ENCODE peak calls at places on chromosome 5, in nine cellular contexts. H, P, K, D, Q, S, F, B and N are unnamed samples.
A peak's percentile ranks its signal among the peaks of the same experiment; 100 is the strongest.

GRCh38 chr5:160887780-160888179 is 35.8 kb upstream of the ATP10B start:
- DNase-seq in H (no peak), S (no peak), P (peak; percentile 62), K (no peak), Q (no peak), D (no peak), F (no peak), B (no peak), N (no peak)

GRCh38 chr5:139100825-139101224 is 97.3 kb downstream of the SIL1 start:
- DNase-seq in S (no peak), H (no peak), D (no peak), K (no peak), P (no peak), B (no peak), Q (no peak), F (no peak), N (peak; percentile 90)

GRCh38 chr5:54630738-54631369 is 113.3 kb downstream of the SNX18 start:
- DNase-seq in H (no peak), P (no peak), Q (no peak), D (no peak), F (no peak), K (no peak), S (no peak), B (no peak), N (no peak)

GRCh38 chr5:138274189-138274853 is at the start of gene GFRA3:
- DNase-seq in F (no peak), D (no peak), K (no peak), H (no peak), P (no peak), Q (peak; percentile 30), S (peak; percentile 18), B (no peak), N (no peak)

GRCh38 chr5:16152601-16153568 is 26.7 kb downstream of the MARCHF11 start:
- DNase-seq in Q (no peak), P (no peak), K (no peak), D (peak; percentile 89), B (no peak), S (no peak), H (no peak), F (peak; percentile 18), N (no peak)

GRCh38 chr5:37709020-37709419 is 130.8 kb downstream of the GDNF start:
- DNase-seq in H (no peak), D (no peak), B (no peak), P (no peak), S (no peak), F (no peak), Q (no peak), K (no peak), N (no peak)

GRCh38 chr5:148839960-148840359 is 13.5 kb downstream of the ADRB2 start:
- DNase-seq in K (no peak), Q (no peak), H (no peak), F (no peak), P (no peak), D (no peak), B (no peak), S (no peak), N (peak; percentile 32)

GRCh38 chr5:138975098-138975847 is 100.1 kb upstream of the LRRTM2 start:
- DNase-seq in B (peak; percentile 40), H (no peak), D (no peak), S (no peak), P (no peak), K (no peak), F (no peak), Q (no peak), N (peak; percentile 86)

GRCh38 chr5:125348221-125348692 is 601.8 kb upstream of the ZNF608 start:
- DNase-seq in Q (no peak), S (no peak), D (no peak), K (no peak), F (no peak), H (no peak), P (peak; percentile 24), B (no peak), N (no peak)

GRCh38 chr5:181261320-181262085 is 560 bp upstream of the TRIM52 start:
- DNase-seq in F (no peak), D (no peak), K (peak; percentile 61), S (peak; percentile 84), Q (peak; percentile 83), B (no peak), H (peak; percentile 54), P (peak; percentile 64), N (peak; percentile 72)

GRCh38 chr5:150653145-150653761 is 7.8 kb upstream of the MYOZ3 start:
- DNase-seq in Q (no peak), H (no peak), K (no peak), B (no peak), P (no peak), D (no peak), F (no peak), S (no peak), N (peak; percentile 72)

GRCh38 chr5:115898656-115899055 is 56.9 kb downstream of the AP3S1 start:
- DNase-seq in B (no peak), K (no peak), P (no peak), D (no peak), Q (no peak), H (no peak), S (no peak), F (no peak), N (peak; percentile 60)

GRCh38 chr5:172076783-172077244 is 70.4 kb upstream of the FBXW11 start:
- DNase-seq in S (no peak), F (no peak), H (no peak), P (no peak), Q (no peak), B (peak; percentile 52), K (no peak), D (no peak), N (no peak)

GRCh38 chr5:150461231-150461630 is 11.7 kb upstream of the RPS14 start:
- DNase-seq in Q (no peak), S (no peak), P (no peak), H (no peak), D (peak; percentile 1), F (peak; percentile 97), K (no peak), B (peak; percentile 66), N (no peak)

GRCh38 chr5:138631204-138631928 is 56.2 kb upstream of the HSPA9 start:
- DNase-seq in H (no peak), K (no peak), B (no peak), P (no peak), S (no peak), F (no peak), Q (no peak), D (no peak), N (no peak)

GRCh38 chr5:72618699-72619098 is 111.5 kb upstream of the ZNF366 start:
- DNase-seq in S (no peak), D (no peak), Q (no peak), K (no peak), F (no peak), H (no peak), P (no peak), B (peak; percentile 35), N (no peak)

GRCh38 chr5:50969207-50970145 is 303.0 kb downstream of the PARP8 start:
- DNase-seq in Q (no peak), K (no peak), P (no peak), S (no peak), H (no peak), B (no peak), F (peak; percentile 27), D (no peak), N (no peak)

GRCh38 chr5:122095158-122095557 is 17.1 kb upstream of the LOX start:
- DNase-seq in Q (no peak), P (no peak), D (no peak), H (no peak), F (no peak), S (no peak), B (no peak), K (no peak), N (no peak)

GRCh38 chr5:33188089-33188488 is 252.7 kb upstream of the TARS1 start:
- DNase-seq in D (no peak), B (no peak), S (no peak), F (no peak), H (no peak), P (no peak), K (no peak), Q (no peak), N (no peak)

GRCh38 chr5:80615266-80615914 is 39.1 kb upstream of the MSH3 start:
- DNase-seq in B (no peak), H (no peak), K (no peak), Q (no peak), F (no peak), D (no peak), P (no peak), S (no peak), N (peak; percentile 10)

GRCh38 chr5:123422433-123423277 is 548 bp downstream of the CEP120 start:
- DNase-seq in P (peak; percentile 20), B (peak; percentile 39), H (no peak), F (peak; percentile 18), Q (peak; percentile 30), D (peak; percentile 32), K (no peak), S (no peak), N (peak; percentile 44)

GRCh38 chr5:39941436-39941835 is 516.7 kb upstream of the DAB2 start:
- DNase-seq in F (no peak), P (no peak), Q (no peak), K (no peak), D (no peak), B (no peak), H (no peak), S (no peak), N (no peak)

GRCh38 chr5:518721-519120 is 5.5 kb downstream of the SLC9A3 start:
- DNase-seq in F (no peak), S (no peak), K (no peak), H (no peak), B (no peak), P (no peak), D (no peak), Q (no peak), N (peak; percentile 35)

GRCh38 chr5:138972230-138972629 is 97.1 kb upstream of the LRRTM2 start:
- DNase-seq in S (no peak), B (no peak), P (no peak), Q (no peak), H (no peak), D (no peak), F (no peak), K (no peak), N (no peak)

GRCh38 chr5:115424446-115424845 is 120.1 kb downstream of the FEM1C start:
- DNase-seq in H (no peak), Q (no peak), B (no peak), P (no peak), F (no peak), K (no peak), D (no peak), S (no peak), N (no peak)

GRCh38 chr5:134964359-134965270 is 3.1 kb upstream of the CATSPER3 start:
- DNase-seq in S (no peak), Q (peak; percentile 29), B (no peak), P (no peak), H (no peak), D (no peak), K (no peak), F (no peak), N (no peak)

GRCh38 chr5:10400834-10401233 is 40.8 kb upstream of the ROPN1L start:
- DNase-seq in B (no peak), D (no peak), F (no peak), S (no peak), H (no peak), K (no peak), Q (no peak), P (no peak), N (no peak)

GRCh38 chr5:5979362-5979760 is 399.0 kb downstream of the MED10 start:
- DNase-seq in B (no peak), F (no peak), S (no peak), Q (no peak), D (no peak), K (no peak), P (no peak), H (no peak), N (peak; percentile 20)

GRCh38 chr5:35063386-35063785 is 15.6 kb upstream of the AGXT2 start:
- DNase-seq in P (peak; percentile 23), H (no peak), Q (no peak), K (no peak), B (no peak), D (no peak), F (no peak), S (no peak), N (no peak)

GRCh38 chr5:23507278-23507685 is at the start of gene PRDM9:
- DNase-seq in P (peak; percentile 76), S (no peak), B (no peak), D (peak; percentile 96), F (no peak), H (no peak), K (no peak), Q (no peak), N (no peak)

GRCh38 chr5:67413749-67414148 is 217.2 kb upstream of the CD180 start:
- DNase-seq in Q (no peak), D (no peak), P (no peak), K (no peak), B (no peak), F (no peak), S (no peak), H (no peak), N (no peak)